ENCODE peak calls at places on chromosomes 1 and 21, in seven cellular contexts. U is IMR-90; K is fibroblast of lung; F is PC-3; Z is cardiac muscle cell; I is thoracic aorta; R is CD8-positive, alpha-beta T cell. Y is an unnamed sample.

GRCh38 chr1:238642231-238642630 is 744.1 kb upstream of the CHRM3 start:
- DNase-seq in Z (peak; percentile 55), I (no peak), F (no peak), K (peak; percentile 20), R (no peak), U (peak; percentile 75), Y (no peak)

GRCh38 chr21:38798481-38798882 is 7.2 kb upstream of the ETS2 start:
- DNase-seq in R (no peak), F (peak; percentile 96), I (no peak), Z (peak; percentile 50), K (no peak), U (no peak), Y (no peak)

GRCh38 chr1:7410156-7410555 is 360.9 kb upstream of the VAMP3 start:
- DNase-seq in Z (no peak), K (no peak), R (no peak), I (no peak), U (no peak), F (no peak), Y (peak; percentile 24)

GRCh38 chr1:113109908-113110554 is 37.0 kb downstream of the LRIG2 start:
- DNase-seq in Z (peak; percentile 97), F (peak; percentile 81), K (peak; percentile 94), R (no peak), I (no peak), U (peak; percentile 98), Y (no peak)

GRCh38 chr1:38235705-38236104 is 189.1 kb upstream of the POU3F1 start:
- DNase-seq in R (no peak), U (peak; percentile 58), F (no peak), K (peak; percentile 8), Z (peak; percentile 79), I (no peak), Y (no peak)

GRCh38 chr1:56450004-56450666 is 129.2 kb downstream of the PLPP3 start:
- DNase-seq in Z (no peak), K (no peak), R (no peak), U (no peak), F (no peak), I (no peak), Y (no peak)

GRCh38 chr1:7014640-7014930 is 229.3 kb downstream of the CAMTA1 start:
- DNase-seq in U (no peak), Z (no peak), I (no peak), F (no peak), R (no peak), K (no peak), Y (no peak)

GRCh38 chr1:230849451-230850194 is 18.7 kb downstream of the C1orf198 start:
- DNase-seq in R (no peak), F (peak; percentile 92), U (peak; percentile 95), K (peak; percentile 93), I (peak; percentile 54), Z (peak; percentile 96), Y (peak; percentile 90)

GRCh38 chr1:47436304-47436978 is 1.4 kb upstream of the FOXD2 start:
- DNase-seq in U (peak; percentile 65), Z (peak; percentile 73), I (peak; percentile 42), K (peak; percentile 59), R (peak; percentile 68), F (peak; percentile 79), Y (peak; percentile 86)

GRCh38 chr1:108043712-108044111 is 78.7 kb upstream of the VAV3 start:
- DNase-seq in U (no peak), R (no peak), I (no peak), Z (no peak), F (no peak), K (no peak), Y (no peak)

GRCh38 chr1:215083408-215083961 is 948 bp downstream of the KCNK2 start:
- DNase-seq in F (no peak), K (peak; percentile 25), R (no peak), I (no peak), Z (peak; percentile 21), U (peak; percentile 63), Y (no peak)

DNA sequence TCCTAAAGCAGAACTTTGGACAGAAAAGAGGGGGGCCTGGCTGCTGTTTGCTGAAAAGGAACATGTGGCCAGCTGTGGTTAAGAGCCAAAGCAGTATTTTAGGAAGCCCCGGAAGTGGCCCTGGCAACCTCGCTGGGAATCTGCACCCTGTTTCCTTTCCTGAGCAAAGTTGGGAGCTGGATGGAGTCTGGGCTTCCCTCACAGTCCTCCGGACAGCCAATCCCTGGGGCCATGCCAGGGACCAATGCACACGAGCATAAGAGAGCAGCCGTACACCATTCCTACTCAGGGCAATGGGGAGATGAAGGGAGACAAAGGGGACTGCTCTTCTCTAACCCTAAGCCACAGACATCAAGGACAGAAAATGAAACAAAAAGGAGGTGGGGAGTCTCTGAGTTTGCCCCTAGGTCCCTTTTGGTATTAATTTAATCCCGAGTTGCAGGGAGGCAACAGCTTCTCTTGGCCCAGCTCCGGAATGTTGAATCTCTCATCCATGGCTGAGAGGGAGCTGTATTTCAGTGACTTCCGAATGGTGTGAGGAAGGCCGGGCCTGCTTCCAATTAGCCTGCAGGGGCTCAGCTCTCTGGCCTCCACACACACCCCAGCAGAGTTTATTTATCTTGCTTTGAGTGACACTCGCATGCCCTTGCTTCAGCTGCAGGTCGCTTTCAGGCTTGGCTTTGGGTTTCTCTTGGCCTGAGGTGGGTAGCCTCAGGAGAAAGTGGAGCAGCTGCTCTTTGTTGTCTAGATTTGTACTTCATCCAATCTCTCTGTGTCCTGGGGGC is 154.0 kb downstream of the PLXNA2 start:
- DNase-seq in Z (peak; percentile 38), U (peak; percentile 36), F (no peak), R (no peak), I (no peak), K (peak; percentile 64), Y (no peak)
- TF ChIP-seq CTCF in Z (no peak), U (no peak), F (no peak), R (no peak), I (no peak), K (no peak), Y (no peak)

GRCh38 chr1:18323259-18323658 is 157.5 kb upstream of the KLHDC7A start:
- DNase-seq in U (no peak), R (no peak), K (no peak), F (no peak), Z (no peak), I (no peak), Y (no peak)
- H3K27ac ChIP-seq in U (no peak overlapping the region), R (no peak overlapping the region), K (no peak overlapping the region), F (no peak overlapping the region), Z (no peak overlapping the region), I (no peak overlapping the region), Y (no peak overlapping the region)

GRCh38 chr21:37366488-37367300 is at the start of gene DYRK1A:
- DNase-seq in R (peak; percentile 99), K (peak; percentile 99), I (peak; percentile 97), Z (peak; percentile 100), F (peak; percentile 99), U (peak; percentile 99), Y (peak; percentile 99)
- TF ChIP-seq CTCF in R (no peak), K (no peak), I (no peak), Z (no peak), F (no peak), U (no peak), Y (no peak)

GRCh38 chr1:27124405-27124804 is 30.5 kb downstream of the SLC9A1 start:
- DNase-seq in U (no peak), F (no peak), K (no peak), Z (no peak), R (no peak), I (no peak), Y (no peak)
- H3K27ac ChIP-seq in U (no peak overlapping the region), F (no peak overlapping the region), K (no peak overlapping the region), Z (peak overlapping the region; percentile 30), R (no peak overlapping the region), I (no peak overlapping the region), Y (peak overlapping the region; percentile 36)